ENCODE peak calls at places on chromosome 11, in nine cellular contexts. M, L, C, O, G, N, X, T and S are unnamed samples.

GRCh38 chr11:15663778-15664218 is 549.1 kb downstream of the INSC start:
- DNase-seq in T (no peak), L (no peak), G (no peak), C (no peak), M (no peak), O (no peak), N (no peak), X (no peak), S (no peak)

GRCh38 chr11:66419825-66420224 is 1.0 kb upstream of the NPAS4 start:
- DNase-seq in N (no peak), T (no peak), O (no peak), X (no peak), G (no peak), L (no peak), M (no peak), C (no peak), S (no peak)

GRCh38 chr11:56883590-56883989 is 105.1 kb upstream of the OR5AK2 start:
- DNase-seq in L (no peak), T (no peak), M (no peak), C (no peak), X (no peak), O (no peak), N (no peak), G (no peak), S (no peak)

GRCh38 chr11:93841446-93841845 is 9.0 kb downstream of the VSTM5 start:
- DNase-seq in M (no peak), O (no peak), C (no peak), X (no peak), G (no peak), N (no peak), T (no peak), L (no peak), S (no peak)

GRCh38 chr11:71201231-71201630 is 51.1 kb downstream of the SHANK2 start:
- DNase-seq in T (no peak), X (no peak), M (no peak), N (no peak), C (no peak), L (no peak), G (no peak), O (no peak), S (no peak)

GRCh38 chr11:76448506-76448905 is 3.7 kb downstream of the EMSY start:
- DNase-seq in M (no peak), N (no peak), X (no peak), L (no peak), T (no peak), C (no peak), O (no peak), G (no peak), S (no peak)

GRCh38 chr11:75383246-75383645 is 16.1 kb upstream of the RPS3 start:
- DNase-seq in L (no peak), G (no peak), M (no peak), X (no peak), T (no peak), O (no peak), C (no peak), N (no peak), S (no peak)

GRCh38 chr11:81470446-81470845 is 1263.2 kb downstream of the FAM181B start:
- DNase-seq in L (no peak), G (no peak), X (no peak), O (no peak), T (no peak), C (no peak), M (no peak), N (no peak), S (peak)

GRCh38 chr11:65356394-65356972 is 1.9 kb downstream of the TIGD3 start:
- DNase-seq in O (no peak), L (no peak), M (no peak), C (no peak), T (no peak), N (no peak), G (no peak), X (no peak), S (no peak)

GRCh38 chr11:16299390-16299789 is 57.0 kb downstream of the SOX6 start:
- DNase-seq in L (no peak), C (no peak), N (no peak), O (no peak), T (no peak), G (no peak), X (no peak), M (no peak), S (no peak)

GRCh38 chr11:10529279-10529678 is 11.7 kb downstream of the RNF141 start:
- DNase-seq in N (no peak), X (no peak), L (peak), C (no peak), O (no peak), M (no peak), G (peak), T (peak), S (no peak)

GRCh38 chr11:7904910-7905309 is 26.2 kb downstream of the OR10A6 start:
- DNase-seq in M (no peak), T (peak), O (no peak), C (no peak), G (peak), L (peak), N (peak), X (no peak), S (no peak)

GRCh38 chr11:20159680-20160381 is 444 bp downstream of the DBX1 start:
- DNase-seq in L (no peak), M (no peak), C (no peak), G (no peak), N (no peak), O (no peak), T (no peak), X (no peak), S (no peak)

GRCh38 chr11:79919340-79919739 is 478.5 kb upstream of the TENM4 start:
- DNase-seq in L (no peak), T (no peak), O (no peak), X (no peak), M (no peak), C (no peak), N (no peak), G (no peak), S (no peak)

GRCh38 chr11:61497473-61497872 is 11.1 kb upstream of the LRRC10B start:
- DNase-seq in N (no peak), M (no peak), O (no peak), X (no peak), G (no peak), C (no peak), T (no peak), L (no peak), S (no peak)

GRCh38 chr11:86408845-86409244 is 34.2 kb downstream of the CCDC81 start:
- DNase-seq in L (no peak), O (no peak), C (no peak), T (peak), N (peak), M (no peak), G (no peak), X (no peak), S (no peak)
- TF ChIP-seq CTCF in L (peak), O (peak), C (no peak), T (peak), N (peak), M (no peak), G (peak), X (no peak), S (peak)

GRCh38 chr11:112878228-112878627 is 83.0 kb upstream of the NCAM1 start:
- DNase-seq in G (no peak), X (no peak), M (no peak), C (no peak), L (no peak), O (no peak), T (no peak), N (no peak), S (no peak)

GRCh38 chr11:112874959-112875358 is 86.3 kb upstream of the NCAM1 start:
- DNase-seq in M (no peak), G (no peak), O (no peak), C (no peak), X (no peak), T (no peak), N (no peak), L (no peak), S (no peak)

GRCh38 chr11:112880454-112880853 is 80.8 kb upstream of the NCAM1 start:
- DNase-seq in M (no peak), N (no peak), X (no peak), C (no peak), L (no peak), T (no peak), G (no peak), O (no peak), S (no peak)

GRCh38 chr11:112881461-112881860 is 79.8 kb upstream of the NCAM1 start:
- DNase-seq in N (peak), G (peak), X (peak), L (peak), C (peak), M (no peak), T (peak), O (no peak), S (peak)

GRCh38 chr11:112877561-112877960 is 83.7 kb upstream of the NCAM1 start:
- DNase-seq in O (no peak), C (no peak), L (no peak), N (no peak), X (no peak), T (no peak), M (no peak), G (no peak), S (no peak)
- H3K4me3 ChIP-seq in O (no peak), C (no peak), L (no peak), N (no peak), X (no peak), T (no peak), M (no peak), G (no peak), S (no peak)

GRCh38 chr11:45163956-45164575 is 17.6 kb downstream of the PRDM11 start:
- DNase-seq in C (no peak), X (no peak), L (no peak), T (no peak), G (no peak), M (no peak), N (peak), O (no peak), S (no peak)
- TF ChIP-seq CTCF in C (no peak), X (no peak), L (no peak), T (no peak), G (no peak), M (no peak), N (no peak), O (no peak), S (no peak)

GRCh38 chr11:131077340-131077739 is 161.1 kb upstream of the SNX19 start:
- DNase-seq in T (no peak), X (no peak), N (peak), C (no peak), G (peak), O (no peak), M (no peak), L (no peak), S (no peak)

GRCh38 chr11:131073167-131073566 is 156.9 kb upstream of the SNX19 start:
- DNase-seq in G (peak), T (no peak), N (no peak), C (no peak), M (no peak), X (no peak), L (no peak), O (no peak), S (no peak)

GRCh38 chr11:131079036-131079435 is 162.8 kb upstream of the SNX19 start:
- DNase-seq in O (no peak), M (no peak), T (no peak), L (no peak), X (no peak), C (no peak), N (peak), G (peak), S (no peak)
- H3K4me3 ChIP-seq in O (no peak), M (no peak), T (no peak), L (no peak), X (no peak), C (no peak), N (no peak), G (no peak), S (no peak)

GRCh38 chr11:119371778-119372182 is 9.7 kb downstream of the USP2 start:
- DNase-seq in M (no peak), N (peak), G (no peak), C (no peak), L (no peak), X (no peak), O (no peak), T (no peak), S (no peak)
- TF ChIP-seq CTCF in M (no peak), N (peak), G (no peak), C (no peak), L (peak), X (peak), O (peak), T (peak), S (peak)

DNA sequence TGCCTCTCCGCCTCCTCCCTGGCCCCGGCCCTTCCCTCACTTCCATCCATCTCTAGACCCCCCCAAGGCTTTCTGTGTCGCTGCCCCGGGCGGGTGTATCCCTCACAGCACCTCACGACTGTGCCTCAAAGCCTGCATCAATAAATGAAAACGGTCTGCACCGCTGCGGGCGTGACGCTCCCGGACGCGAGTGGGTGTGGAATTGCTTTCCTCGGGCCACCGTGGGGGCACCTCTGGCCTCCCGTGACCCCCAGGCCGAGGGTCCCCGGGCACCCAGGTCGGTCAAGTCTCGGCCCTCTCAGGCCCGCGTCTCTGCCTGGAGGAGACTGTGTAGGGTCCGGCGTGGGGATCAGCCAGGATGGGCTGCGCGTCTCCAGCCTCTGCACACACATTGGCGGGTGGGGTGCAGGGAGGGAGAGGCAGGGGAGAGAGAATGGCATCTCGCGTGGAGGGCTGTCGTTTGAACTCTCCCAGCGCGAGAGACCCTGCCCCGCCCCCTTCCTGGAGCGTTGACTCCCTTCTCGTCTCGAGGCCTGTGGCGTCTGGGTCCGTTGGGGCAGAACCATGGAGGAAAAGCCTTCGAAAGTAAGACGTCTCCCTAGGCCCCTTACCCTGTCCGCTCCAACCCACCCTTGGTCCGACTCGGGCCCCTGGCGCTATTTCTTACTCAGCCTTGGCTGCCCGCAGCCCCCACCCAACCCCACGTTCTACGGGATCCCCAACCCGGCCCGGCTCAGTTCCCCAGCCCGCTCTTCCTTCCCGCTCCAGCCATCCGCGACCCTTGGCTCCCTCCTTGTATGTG is at the start of gene CATSPERZ:
- DNase-seq in G (no peak), N (no peak), M (no peak), O (no peak), L (no peak), X (no peak), T (no peak), C (no peak), S (no peak)
- H3K4me3 ChIP-seq in G (peak), N (peak), M (peak), O (peak), L (peak), X (peak), T (peak), C (peak), S (peak)

DNA sequence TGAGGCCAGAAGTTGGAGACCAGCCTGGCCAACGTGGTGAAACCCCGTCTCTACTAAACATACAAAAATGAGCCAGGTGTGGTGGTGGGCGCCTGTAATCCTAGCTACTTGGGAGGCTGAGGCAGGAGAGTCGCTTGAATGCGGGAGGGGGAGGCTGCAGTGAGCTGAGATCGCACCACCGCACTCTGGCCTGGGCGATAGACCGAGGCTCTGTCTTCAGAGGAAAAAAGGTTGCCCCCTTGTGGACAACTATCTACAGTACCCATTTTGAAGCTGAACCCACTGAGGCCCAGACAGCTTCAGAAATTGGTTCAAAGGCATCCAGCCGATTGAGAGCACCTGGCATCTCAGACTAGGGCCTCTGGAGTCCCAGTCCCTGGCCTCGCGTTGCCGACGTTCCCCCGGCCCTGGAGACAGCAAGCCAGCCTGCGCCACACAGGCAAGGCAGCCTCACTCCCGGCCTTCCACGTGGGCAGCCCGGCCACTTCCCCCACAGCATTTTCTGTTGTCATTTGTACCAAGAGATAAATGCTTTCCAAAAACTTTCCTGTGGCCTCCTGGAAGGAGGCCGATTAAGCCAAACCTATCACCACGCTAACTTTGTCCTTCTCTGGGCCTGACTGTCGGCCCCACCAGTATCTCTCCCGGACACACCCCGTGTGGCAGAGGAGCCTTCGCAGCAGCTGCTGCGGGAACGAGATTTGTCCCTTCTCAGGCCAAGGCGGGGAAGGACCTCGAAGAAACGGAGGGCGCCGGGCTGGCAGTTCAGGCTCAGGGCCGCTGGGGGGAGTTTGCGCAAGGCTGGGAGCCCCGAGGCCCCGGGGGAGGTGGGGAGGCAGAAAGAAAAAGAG is 82.8 kb downstream of the FLI1 start:
- DNase-seq in X (no peak), T (peak), G (peak), M (no peak), N (peak), O (no peak), L (peak), C (no peak), S (no peak)
- TF ChIP-seq CTCF in X (no peak), T (peak), G (peak), M (peak), N (peak), O (peak), L (peak), C (peak), S (peak)